ENCODE peak calls at places on chromosomes 16 and 17, in nine cellular contexts. C is HS-5, K is RCC 7860, Q is AG09319, T is NB4, R is NCI-H1092 treated with DMSO at 0.1 percent for 48 hours, S is mucosa of gallbladder, D is COR-L47, F is IMR-90. G is an unnamed sample.

GRCh38 chr17:76155988-76156661 is 15.1 kb upstream of the FOXJ1 start:
- DNase-seq in T (no peak), D (no peak), K (no peak), R (no peak), S (no peak), C (no peak), F (no peak), Q (no peak), G (no peak)

GRCh38 chr16:57277586-57277985 is 6.9 kb downstream of the PLLP start:
- DNase-seq in Q (no peak), S (no peak), F (peak; percentile 60), R (no peak), K (peak; percentile 88), T (peak; percentile 75), D (no peak), C (peak; percentile 79), G (no peak)

GRCh38 chr17:18100616-18101015 is 7.9 kb upstream of the MYO15A start:
- DNase-seq in R (no peak), F (no peak), D (no peak), T (no peak), Q (no peak), K (no peak), C (no peak), S (no peak), G (no peak)

GRCh38 chr16:15643453-15644305 is 725 bp upstream of the MARF1 start:
- DNase-seq in C (peak; percentile 55), K (peak; percentile 43), D (peak; percentile 71), T (peak; percentile 70), R (peak; percentile 80), F (peak; percentile 59), S (peak; percentile 33), Q (no peak), G (no peak)

GRCh38 chr16:57795431-57795878 is 6.8 kb downstream of the KIFC3 start:
- DNase-seq in C (no peak), D (peak; percentile 63), K (peak; percentile 25), F (peak; percentile 38), R (peak; percentile 67), S (no peak), T (peak; percentile 81), Q (no peak), G (no peak)

GRCh38 chr16:11084484-11085024 is 140.2 kb downstream of the CLEC16A start:
- DNase-seq in K (peak; percentile 85), D (no peak), S (no peak), F (peak; percentile 97), Q (no peak), C (no peak), R (no peak), T (no peak), G (no peak)

GRCh38 chr17:47894498-47895253 is 1.4 kb upstream of the SP2 start:
- DNase-seq in D (no peak), T (no peak), S (no peak), R (no peak), K (no peak), F (no peak), Q (no peak), C (no peak), G (no peak)

GRCh38 chr16:15484662-15485061 is 50.3 kb downstream of the BMERB1 start:
- DNase-seq in F (peak; percentile 81), C (peak; percentile 60), Q (no peak), S (no peak), R (no peak), D (no peak), T (no peak), K (peak; percentile 22), G (no peak)

GRCh38 chr16:85641776-85642176 is 28.7 kb downstream of the GSE1 start:
- DNase-seq in F (no peak), K (no peak), C (no peak), T (no peak), S (peak; percentile 86), D (peak; percentile 89), Q (no peak), R (no peak), G (no peak)

GRCh38 chr17:50533185-50533584 is 650 bp downstream of the EPN3 start:
- DNase-seq in F (no peak), R (no peak), D (no peak), Q (no peak), K (no peak), T (no peak), C (no peak), S (no peak), G (no peak)